ENCODE peak calls at places on chromosome 2, in six cellular contexts. One of them, this sample, is unnamed.

GRCh38 chr2:224085246-224085645 is 46.2 kb upstream of the SERPINE2 start:
- DNase-seq in HepG2: peak; percentile 23
- DNase-seq in NB4: no peak
- DNase-seq in endothelial cell of umbilical vein: no peak
- DNase-seq in K562: no peak
- DNase-seq in GM12878: no peak
- DNase-seq in this sample: peak; percentile 58

GRCh38 chr2:157192445-157193423 is 64.8 kb upstream of the GALNT5 start:
- DNase-seq in endothelial cell of umbilical vein: no peak
- DNase-seq in K562: no peak
- DNase-seq in GM12878: no peak
- DNase-seq in NB4: no peak
- DNase-seq in HepG2: no peak
- DNase-seq in this sample: no peak

GRCh38 chr2:166373105-166373504 is 2.6 kb downstream of the SCN9A start:
- DNase-seq in HepG2: no peak
- DNase-seq in K562: no peak
- DNase-seq in endothelial cell of umbilical vein: no peak
- DNase-seq in NB4: no peak
- DNase-seq in GM12878: no peak
- DNase-seq in this sample: no peak

GRCh38 chr2:75055307-75055819 is 96.9 kb downstream of the POLE4 start:
- DNase-seq in K562: no peak
- DNase-seq in GM12878: no peak
- DNase-seq in NB4: no peak
- DNase-seq in HepG2: no peak
- DNase-seq in endothelial cell of umbilical vein: no peak
- DNase-seq in this sample: no peak

GRCh38 chr2:38719706-38720105 is 31.5 kb downstream of the SRSF7 start:
- DNase-seq in GM12878: no peak
- DNase-seq in endothelial cell of umbilical vein: no peak
- DNase-seq in HepG2: no peak
- DNase-seq in K562: no peak
- DNase-seq in NB4: no peak
- DNase-seq in this sample: no peak

GRCh38 chr2:54589340-54590215 is 133.5 kb downstream of the SPTBN1 start:
- DNase-seq in NB4: peak; percentile 77
- DNase-seq in K562: peak; percentile 80
- DNase-seq in endothelial cell of umbilical vein: peak; percentile 99
- DNase-seq in HepG2: peak; percentile 98
- DNase-seq in GM12878: no peak
- DNase-seq in this sample: no peak

GRCh38 chr2:42903821-42904575 is 111.6 kb upstream of the HAAO start:
- DNase-seq in NB4: no peak
- DNase-seq in K562: no peak
- DNase-seq in GM12878: no peak
- DNase-seq in HepG2: no peak
- DNase-seq in endothelial cell of umbilical vein: no peak
- DNase-seq in this sample: no peak

GRCh38 chr2:114294814-114295213 is 147.6 kb upstream of the DPP10 start:
- DNase-seq in endothelial cell of umbilical vein: no peak
- DNase-seq in HepG2: no peak
- DNase-seq in K562: no peak
- DNase-seq in GM12878: no peak
- DNase-seq in NB4: no peak
- DNase-seq in this sample: no peak

GRCh38 chr2:111072220-111072871 is 48.4 kb upstream of the BCL2L11 start:
- DNase-seq in NB4: no peak
- DNase-seq in endothelial cell of umbilical vein: peak; percentile 98
- DNase-seq in HepG2: no peak
- DNase-seq in GM12878: no peak
- DNase-seq in K562: no peak
- DNase-seq in this sample: no peak

GRCh38 chr2:903223-903900 is 47.3 kb upstream of the SNTG2 start:
- DNase-seq in GM12878: no peak
- DNase-seq in K562: no peak
- DNase-seq in NB4: peak; percentile 11
- DNase-seq in endothelial cell of umbilical vein: no peak
- DNase-seq in HepG2: no peak
- DNase-seq in this sample: no peak

GRCh38 chr2:61426267-61426897 is 44.5 kb downstream of the USP34 start:
- DNase-seq in NB4: peak; percentile 80
- DNase-seq in HepG2: peak; percentile 66
- DNase-seq in K562: peak; percentile 56
- DNase-seq in GM12878: no peak
- DNase-seq in endothelial cell of umbilical vein: peak; percentile 36
- DNase-seq in this sample: peak; percentile 77

GRCh38 chr2:48504647-48505327 is 25.2 kb upstream of the STON1 start:
- DNase-seq in endothelial cell of umbilical vein: peak; percentile 44
- DNase-seq in GM12878: no peak
- DNase-seq in NB4: no peak
- DNase-seq in K562: no peak
- DNase-seq in HepG2: no peak
- DNase-seq in this sample: no peak

GRCh38 chr2:207635468-207636200 is 10.4 kb upstream of the METTL21A start:
- DNase-seq in K562: no peak
- DNase-seq in HepG2: no peak
- DNase-seq in GM12878: no peak
- DNase-seq in NB4: no peak
- DNase-seq in endothelial cell of umbilical vein: no peak
- DNase-seq in this sample: peak; percentile 57

GRCh38 chr2:37000273-37000780 is 34.0 kb upstream of the STRN start:
- DNase-seq in NB4: no peak
- DNase-seq in HepG2: no peak
- DNase-seq in GM12878: no peak
- DNase-seq in endothelial cell of umbilical vein: peak; percentile 24
- DNase-seq in K562: no peak
- DNase-seq in this sample: peak; percentile 22
- TF ChIP-seq MYC in NB4: no peak
- TF ChIP-seq MYC in HepG2: no peak
- TF ChIP-seq MYC in GM12878: no peak
- TF ChIP-seq MYC in endothelial cell of umbilical vein: no peak
- TF ChIP-seq MYC in K562: no peak
- TF ChIP-seq MYC in this sample: no peak

GRCh38 chr2:231533086-231533776 is 3.0 kb upstream of the NMUR1 start:
- DNase-seq in NB4: no peak
- DNase-seq in K562: no peak
- DNase-seq in GM12878: no peak
- DNase-seq in HepG2: no peak
- DNase-seq in endothelial cell of umbilical vein: no peak
- DNase-seq in this sample: no peak
- TF ChIP-seq MYC in NB4: no peak
- TF ChIP-seq MYC in K562: no peak
- TF ChIP-seq MYC in GM12878: no peak
- TF ChIP-seq MYC in HepG2: no peak
- TF ChIP-seq MYC in endothelial cell of umbilical vein: no peak
- TF ChIP-seq MYC in this sample: no peak

DNA sequence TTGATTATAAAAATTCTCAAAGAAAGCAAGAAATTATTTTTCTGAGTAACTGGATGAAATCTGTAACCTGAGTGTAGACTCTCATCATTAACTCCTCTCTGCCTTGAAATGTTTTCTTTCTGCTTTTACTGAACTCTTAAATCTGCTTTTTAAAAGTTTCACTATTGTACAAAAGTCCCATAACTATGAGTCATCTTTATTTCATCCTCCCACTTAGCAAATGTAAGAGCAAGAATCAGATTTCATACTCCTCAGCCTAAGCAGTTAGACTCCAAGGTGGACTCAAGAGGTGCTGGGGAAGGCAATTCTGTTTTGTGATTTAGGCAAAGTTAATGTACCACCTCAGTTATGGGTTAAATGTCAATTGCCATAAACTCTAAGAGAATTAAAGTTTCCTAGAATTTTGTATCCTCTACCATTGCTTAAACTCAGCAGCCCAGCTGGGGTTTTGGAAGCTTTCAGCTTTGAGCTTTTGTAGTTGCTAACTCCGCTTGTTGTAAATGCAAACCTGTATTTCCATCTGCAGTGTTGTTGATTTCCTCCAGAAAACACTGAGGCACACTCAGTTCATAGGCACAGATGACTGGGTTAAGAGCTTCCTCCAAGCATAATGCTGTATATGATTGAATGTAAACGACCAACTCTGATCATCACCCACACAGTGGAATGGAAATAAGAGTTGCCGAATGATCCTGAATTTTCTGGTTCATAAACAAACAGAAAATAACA is 268.8 kb downstream of the ARHGAP15 start:
- DNase-seq in endothelial cell of umbilical vein: no peak
- DNase-seq in HepG2: no peak
- DNase-seq in GM12878: peak; percentile 4
- DNase-seq in NB4: no peak
- DNase-seq in K562: no peak
- DNase-seq in this sample: no peak
- TF ChIP-seq MYC in endothelial cell of umbilical vein: no peak
- TF ChIP-seq MYC in HepG2: no peak
- TF ChIP-seq MYC in GM12878: no peak
- TF ChIP-seq MYC in NB4: no peak
- TF ChIP-seq MYC in K562: no peak
- TF ChIP-seq MYC in this sample: no peak

GRCh38 chr2:239036819-239037558 is 189.1 kb downstream of the TWIST2 start:
- DNase-seq in endothelial cell of umbilical vein: no peak
- DNase-seq in GM12878: no peak
- DNase-seq in K562: no peak
- DNase-seq in HepG2: no peak
- DNase-seq in NB4: no peak
- DNase-seq in this sample: no peak

GRCh38 chr2:239035997-239036731 is 188.3 kb downstream of the TWIST2 start:
- DNase-seq in HepG2: no peak
- DNase-seq in K562: no peak
- DNase-seq in NB4: no peak
- DNase-seq in GM12878: no peak
- DNase-seq in endothelial cell of umbilical vein: no peak
- DNase-seq in this sample: no peak

GRCh38 chr2:239034561-239035341 is 186.9 kb downstream of the TWIST2 start:
- DNase-seq in endothelial cell of umbilical vein: no peak
- DNase-seq in NB4: no peak
- DNase-seq in GM12878: no peak
- DNase-seq in HepG2: no peak
- DNase-seq in K562: no peak
- DNase-seq in this sample: no peak

GRCh38 chr2:239033801-239034560 is 186.1 kb downstream of the TWIST2 start:
- DNase-seq in endothelial cell of umbilical vein: no peak
- DNase-seq in GM12878: no peak
- DNase-seq in HepG2: no peak
- DNase-seq in K562: no peak
- DNase-seq in NB4: no peak
- DNase-seq in this sample: no peak

GRCh38 chr2:239035361-239035814 is 187.5 kb downstream of the TWIST2 start:
- DNase-seq in endothelial cell of umbilical vein: no peak
- DNase-seq in GM12878: no peak
- DNase-seq in NB4: peak; percentile 44
- DNase-seq in K562: peak; percentile 89
- DNase-seq in HepG2: no peak
- DNase-seq in this sample: no peak
- TF ChIP-seq MYC in endothelial cell of umbilical vein: no peak
- TF ChIP-seq MYC in GM12878: no peak
- TF ChIP-seq MYC in NB4: no peak
- TF ChIP-seq MYC in K562: no peak
- TF ChIP-seq MYC in HepG2: peak; percentile 25
- TF ChIP-seq MYC in this sample: no peak